ENCODE peak calls at places on chromosomes 6 and 20, in four cellular contexts. J, F, E and X are unnamed samples.
A peak's percentile ranks its signal among the peaks of the same experiment; 100 is the strongest.

GRCh38 chr6:29959492-29959891 is 17.2 kb downstream of the HLA-A start:
- DNase-seq in F (no peak), E (no peak), J (no peak), X (no peak)

GRCh38 chr6:56725257-56725656 is 82.6 kb upstream of the DST start:
- DNase-seq in E (no peak), J (no peak), F (no peak), X (no peak)

GRCh38 chr6:138590796-138591709 is 91.8 kb upstream of the NHSL1 start:
- DNase-seq in J (peak; percentile 64), F (peak; percentile 55), E (peak; percentile 79), X (peak; percentile 29)

GRCh38 chr20:21704408-21705385 is 767 bp upstream of the PAX1 start:
- DNase-seq in E (no peak), J (no peak), F (no peak), X (no peak)

GRCh38 chr6:49606696-49607390 is 29.8 kb downstream of the RHAG start:
- DNase-seq in F (no peak), E (peak; percentile 73), J (peak; percentile 60), X (peak; percentile 38)

GRCh38 chr6:165732696-165733486 is 69.8 kb upstream of the PDE10A start:
- DNase-seq in F (no peak), J (no peak), E (no peak), X (no peak)

GRCh38 chr6:153059311-153059710 is 56.8 kb upstream of the MTRF1L start:
- DNase-seq in F (no peak), J (no peak), E (no peak), X (no peak)

GRCh38 chr6:52566853-52567279 is 10.0 kb downstream of the TRAM2 start:
- DNase-seq in J (no peak), F (no peak), E (no peak), X (no peak)

GRCh38 chr6:56033451-56033850 is 158.1 kb upstream of the BMP5 start:
- DNase-seq in J (no peak), F (no peak), E (no peak), X (no peak)

GRCh38 chr20:23362392-23363256 is 642 bp downstream of the GZF1 start:
- DNase-seq in F (peak; percentile 68), E (peak; percentile 35), J (no peak), X (no peak)

GRCh38 chr6:158603261-158604047 is 41.1 kb downstream of the DYNLT1 start:
- DNase-seq in J (no peak), F (no peak), E (no peak), X (no peak)

GRCh38 chr6:41743406-41744235 is 3.6 kb downstream of the PGC start:
- DNase-seq in J (no peak), F (no peak), E (no peak), X (no peak)

GRCh38 chr20:63022501-63022900 is 15.7 kb upstream of the BHLHE23 start:
- DNase-seq in J (no peak), E (no peak), F (no peak), X (no peak)

GRCh38 chr20:4867036-4867435 is 134.3 kb downstream of the SLC23A2 start:
- DNase-seq in F (no peak), J (no peak), E (no peak), X (no peak)

GRCh38 chr6:133130863-133131262 is 110.3 kb upstream of the EYA4 start:
- DNase-seq in F (peak; percentile 51), J (no peak), E (peak; percentile 51), X (no peak)